ENCODE peak calls at places on chromosomes 12 and 14, in eight cellular contexts. Z is H4; P is cardiac muscle cell; U is HCEC 1CT; R is progenitor cell of endocrine pancreas; T is left colon; F is activated CD4-positive, alpha-beta T cell treated with anti-CD3 and anti-CD28 coated beads, Interleukin-2, amount 50 U/mL, for 1 hour; Q is stomach. Y is an unnamed sample.

GRCh38 chr14:105423488-105424195 is 4.0 kb downstream of the MTA1 start:
- DNase-seq in R (no peak), T (no peak), Z (no peak), P (no peak), Q (no peak), F (no peak), U (no peak), Y (no peak)

GRCh38 chr12:92696240-92696639 is 6.5 kb upstream of the PLEKHG7 start:
- DNase-seq in P (no peak), Z (peak; percentile 16), R (no peak), F (no peak), T (no peak), Q (no peak), U (peak; percentile 32), Y (no peak)

GRCh38 chr14:75531660-75532317 is 9.5 kb downstream of the BATF start:
- DNase-seq in F (no peak), T (no peak), P (no peak), Z (no peak), U (peak; percentile 25), Q (no peak), R (no peak), Y (no peak)

GRCh38 chr14:99653618-99654017 is 8.7 kb downstream of the HHIPL1 start:
- DNase-seq in T (no peak), F (no peak), P (no peak), Z (no peak), R (no peak), U (no peak), Q (no peak), Y (no peak)

GRCh38 chr12:91777268-91777997 is 368.2 kb downstream of the BTG1 start:
- DNase-seq in F (no peak), U (no peak), P (no peak), T (no peak), Z (peak; percentile 10), Q (no peak), R (no peak), Y (no peak)

GRCh38 chr12:97368462-97369150 is 94.0 kb upstream of the RMST start:
- DNase-seq in T (no peak), Q (no peak), Z (no peak), U (no peak), F (no peak), P (peak; percentile 2), R (no peak), Y (no peak)

GRCh38 chr14:54568821-54569591 is 2.1 kb downstream of the SAMD4A start:
- DNase-seq in R (no peak), Z (no peak), Q (no peak), U (peak; percentile 62), F (no peak), P (peak; percentile 85), T (peak; percentile 21), Y (no peak)

GRCh38 chr14:100830681-100831080 is 4.8 kb downstream of the MEG3 start:
- DNase-seq in Z (no peak), F (no peak), Q (no peak), R (no peak), P (no peak), T (no peak), U (no peak), Y (no peak)

GRCh38 chr14:50831704-50832130 is 755 bp upstream of the NIN start:
- DNase-seq in T (no peak), Z (no peak), U (no peak), F (no peak), P (no peak), Q (no peak), R (no peak), Y (no peak)

GRCh38 chr12:47811581-47812484 is 7.9 kb downstream of the HDAC7 start:
- DNase-seq in Q (no peak), U (peak; percentile 83), P (no peak), T (no peak), R (no peak), Z (no peak), F (no peak), Y (no peak)

GRCh38 chr14:90298230-90298629 is 33.5 kb downstream of the NRDE2 start:
- DNase-seq in Z (no peak), P (no peak), R (no peak), Q (no peak), T (no peak), U (no peak), F (no peak), Y (no peak)

GRCh38 chr12:68977335-68977734 is 44.4 kb upstream of the CPM start:
- DNase-seq in Z (no peak), P (no peak), R (no peak), Q (no peak), F (no peak), T (no peak), U (no peak), Y (no peak)

Y was measured in NCI-H460.